ENCODE peak calls at places on chromosomes 13 and 19, in five cellular contexts. One of them, this sample, is unnamed.

GRCh38 chr13:99431927-99432636 is 69.2 kb upstream of the TM9SF2 start:
- DNase-seq in GM23248: no peak
- DNase-seq in ascending aorta: no peak
- DNase-seq in PC-3: no peak
- DNase-seq in left ventricle myocardium inferior: no peak
- DNase-seq in this sample: no peak

GRCh38 chr19:6071103-6071485 is 39.2 kb downstream of the RFX2 start:
- DNase-seq in ascending aorta: peak; percentile 83
- DNase-seq in left ventricle myocardium inferior: no peak
- DNase-seq in PC-3: peak; percentile 15
- DNase-seq in GM23248: peak; percentile 91
- DNase-seq in this sample: no peak

GRCh38 chr19:2016041-2016807 is 710 bp upstream of the BTBD2 start:
- DNase-seq in left ventricle myocardium inferior: peak; percentile 82
- DNase-seq in GM23248: peak; percentile 73
- DNase-seq in PC-3: peak; percentile 62
- DNase-seq in ascending aorta: peak; percentile 89
- DNase-seq in this sample: no peak

GRCh38 chr19:36719687-36720556 is 32.5 kb downstream of the ZNF567 start:
- DNase-seq in ascending aorta: no peak
- DNase-seq in left ventricle myocardium inferior: no peak
- DNase-seq in PC-3: no peak
- DNase-seq in GM23248: peak; percentile 22
- DNase-seq in this sample: no peak

GRCh38 chr13:46086421-46086922 is 18.4 kb downstream of the CPB2 start:
- DNase-seq in ascending aorta: no peak
- DNase-seq in PC-3: no peak
- DNase-seq in GM23248: no peak
- DNase-seq in left ventricle myocardium inferior: no peak
- DNase-seq in this sample: no peak

GRCh38 chr13:104246955-104247354 is 1180.7 kb upstream of the SLC10A2 start:
- DNase-seq in PC-3: no peak
- DNase-seq in left ventricle myocardium inferior: no peak
- DNase-seq in GM23248: no peak
- DNase-seq in ascending aorta: no peak
- DNase-seq in this sample: no peak

GRCh38 chr19:2266183-2266993 is 10.2 kb upstream of the JSRP1 start:
- DNase-seq in PC-3: peak; percentile 39
- DNase-seq in left ventricle myocardium inferior: peak; percentile 89
- DNase-seq in GM23248: peak; percentile 95
- DNase-seq in ascending aorta: peak; percentile 91
- DNase-seq in this sample: no peak

GRCh38 chr13:58882556-58882955 is 1251.0 kb downstream of the PCDH17 start:
- DNase-seq in GM23248: no peak
- DNase-seq in ascending aorta: no peak
- DNase-seq in left ventricle myocardium inferior: no peak
- DNase-seq in PC-3: no peak
- DNase-seq in this sample: no peak

GRCh38 chr19:10069046-10069445 is 17.1 kb upstream of the SHFL start:
- DNase-seq in ascending aorta: no peak
- DNase-seq in left ventricle myocardium inferior: no peak
- DNase-seq in GM23248: peak; percentile 54
- DNase-seq in PC-3: peak; percentile 20
- DNase-seq in this sample: no peak

GRCh38 chr13:110230661-110231347 is 76.2 kb downstream of the COL4A1 start:
- DNase-seq in left ventricle myocardium inferior: no peak
- DNase-seq in ascending aorta: no peak
- DNase-seq in PC-3: peak; percentile 38
- DNase-seq in GM23248: no peak
- DNase-seq in this sample: no peak

GRCh38 chr13:110232756-110233155 is 74.2 kb downstream of the COL4A1 start:
- DNase-seq in left ventricle myocardium inferior: no peak
- DNase-seq in GM23248: peak; percentile 77
- DNase-seq in PC-3: no peak
- DNase-seq in ascending aorta: peak; percentile 71
- DNase-seq in this sample: no peak

GRCh38 chr13:110229905-110230563 is 76.9 kb downstream of the COL4A1 start:
- DNase-seq in PC-3: no peak
- DNase-seq in GM23248: no peak
- DNase-seq in left ventricle myocardium inferior: no peak
- DNase-seq in ascending aorta: no peak
- DNase-seq in this sample: no peak

GRCh38 chr13:110232146-110232545 is 74.8 kb downstream of the COL4A1 start:
- DNase-seq in PC-3: no peak
- DNase-seq in ascending aorta: no peak
- DNase-seq in left ventricle myocardium inferior: no peak
- DNase-seq in GM23248: no peak
- DNase-seq in this sample: no peak

DNA sequence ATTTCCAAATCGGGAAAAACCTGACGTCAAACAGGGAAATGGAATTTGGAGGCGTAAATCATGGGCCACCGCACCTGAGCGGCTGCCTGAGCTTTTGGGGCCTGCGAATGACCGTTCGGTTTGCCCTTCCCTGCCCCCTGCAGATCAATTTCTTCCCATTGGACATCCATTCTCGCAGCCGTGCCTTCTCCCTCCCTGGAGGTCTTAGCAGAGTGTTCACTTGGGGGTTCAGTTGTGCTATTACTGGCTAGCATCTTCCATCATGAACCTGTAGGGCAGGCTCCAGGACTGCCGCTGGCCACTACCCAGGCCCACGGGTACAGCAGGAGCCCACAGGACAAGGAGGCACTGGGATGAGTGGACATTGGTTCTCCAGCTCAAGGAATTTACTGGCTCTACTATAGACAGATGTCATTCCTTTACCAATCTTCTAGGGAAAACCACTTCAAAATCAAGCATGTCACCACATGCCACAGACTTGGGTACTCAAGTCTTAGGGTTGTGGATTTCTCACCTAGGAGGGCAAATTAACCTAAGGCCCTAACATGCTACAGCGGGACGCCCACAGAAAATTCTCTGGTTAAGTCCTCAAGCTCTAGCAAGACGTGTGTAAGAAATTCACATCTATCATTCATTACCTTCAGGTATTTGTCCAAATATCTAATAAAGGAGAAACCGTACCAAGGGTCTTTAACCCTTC is 75.5 kb downstream of the COL4A1 start:
- DNase-seq in GM23248: no peak
- DNase-seq in ascending aorta: no peak
- DNase-seq in left ventricle myocardium inferior: no peak
- DNase-seq in PC-3: no peak
- DNase-seq in this sample: no peak
- H3K27ac ChIP-seq in GM23248: no peak overlapping the region
- H3K27ac ChIP-seq in ascending aorta: peak overlapping the region; percentile 68
- H3K27ac ChIP-seq in left ventricle myocardium inferior: peak overlapping the region; percentile 92
- H3K27ac ChIP-seq in PC-3: no peak overlapping the region
- H3K27ac ChIP-seq in this sample: no peak overlapping the region

DNA sequence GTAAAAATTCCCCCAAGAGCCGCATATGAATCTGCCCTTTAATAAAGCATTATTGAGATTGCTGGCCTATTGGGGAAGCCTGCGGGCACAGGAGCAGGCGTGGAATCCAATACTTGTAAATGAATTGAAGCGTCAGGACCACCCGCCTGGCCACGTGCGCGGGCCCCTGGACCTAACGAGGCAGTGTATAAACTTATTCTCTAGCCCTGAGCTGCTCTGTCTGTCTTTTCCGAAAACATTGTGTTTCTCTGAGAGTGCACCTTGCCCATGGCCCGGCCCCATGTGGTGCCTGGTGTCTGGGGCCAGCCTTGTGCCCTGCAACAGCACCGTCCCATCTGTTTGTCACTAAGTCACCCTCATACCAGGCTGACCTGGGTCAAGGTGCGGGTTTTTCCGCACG is 14.4 kb downstream of the UBXN6 start:
- DNase-seq in left ventricle myocardium inferior: no peak
- DNase-seq in PC-3: no peak
- DNase-seq in GM23248: no peak
- DNase-seq in ascending aorta: no peak
- DNase-seq in this sample: no peak
- H3K4me1 ChIP-seq in left ventricle myocardium inferior: peaks cover under 1% of the 10 kb centered on the region
- H3K4me1 ChIP-seq in PC-3: no peaks in the 10 kb centered on the region
- H3K4me1 ChIP-seq in GM23248: no peaks in the 10 kb centered on the region
- H3K4me1 ChIP-seq in ascending aorta: no peaks in the 10 kb centered on the region
- H3K4me1 ChIP-seq in this sample: peaks cover 2% of the 10 kb centered on the region

GRCh38 chr13:40430234-40430633 is 236.2 kb downstream of the FOXO1 start:
- DNase-seq in ascending aorta: no peak
- DNase-seq in GM23248: no peak
- DNase-seq in PC-3: no peak
- DNase-seq in left ventricle myocardium inferior: no peak
- DNase-seq in this sample: no peak
- H3K4me3 ChIP-seq in ascending aorta: no peak overlapping the region
- H3K4me3 ChIP-seq in GM23248: no peak overlapping the region
- H3K4me3 ChIP-seq in PC-3: no peak overlapping the region
- H3K4me3 ChIP-seq in left ventricle myocardium inferior: no peak overlapping the region
- H3K4me3 ChIP-seq in this sample: no peak overlapping the region

GRCh38 chr19:7294571-7295212 is 478 bp upstream of the INSR start:
- DNase-seq in PC-3: peak; percentile 48
- DNase-seq in GM23248: peak; percentile 72
- DNase-seq in ascending aorta: peak; percentile 89
- DNase-seq in left ventricle myocardium inferior: peak; percentile 82
- DNase-seq in this sample: no peak
- H3K27ac ChIP-seq in PC-3: no peak overlapping the region
- H3K27ac ChIP-seq in GM23248: peak overlapping the region; percentile 13
- H3K27ac ChIP-seq in ascending aorta: peak overlapping the region; percentile 95
- H3K27ac ChIP-seq in left ventricle myocardium inferior: peak overlapping the region; percentile 96
- H3K27ac ChIP-seq in this sample: no peak overlapping the region

DNA sequence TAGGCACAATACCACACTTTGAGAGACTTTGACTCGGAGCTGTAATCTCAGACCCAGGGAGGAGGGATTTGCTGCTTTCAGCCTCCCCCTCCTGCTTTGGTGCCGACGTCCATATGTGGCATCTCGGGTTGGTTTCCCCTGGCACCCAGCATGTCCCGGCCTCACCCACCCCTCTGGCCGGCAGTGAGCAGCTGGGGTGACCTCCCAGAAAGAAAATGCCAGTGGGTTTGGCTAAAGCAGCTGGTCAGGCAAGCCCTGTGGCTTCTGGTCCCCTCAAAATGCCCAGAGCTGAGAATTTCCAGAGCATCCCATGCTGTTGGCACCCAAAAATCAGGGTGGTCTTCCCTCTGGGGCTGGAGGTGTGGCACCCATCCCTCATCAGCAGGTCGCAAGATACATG is 34.1 kb downstream of the INSR start:
- DNase-seq in PC-3: no peak
- DNase-seq in ascending aorta: no peak
- DNase-seq in left ventricle myocardium inferior: no peak
- DNase-seq in GM23248: no peak
- DNase-seq in this sample: no peak
- H3K4me1 ChIP-seq in PC-3: peaks cover 7% of the 10 kb centered on the region
- H3K4me1 ChIP-seq in ascending aorta: no peaks in the 10 kb centered on the region
- H3K4me1 ChIP-seq in left ventricle myocardium inferior: peaks cover 90% of the 10 kb centered on the region
- H3K4me1 ChIP-seq in GM23248: no peaks in the 10 kb centered on the region
- H3K4me1 ChIP-seq in this sample: no peaks in the 10 kb centered on the region

GRCh38 chr13:111211789-111212516 is 96.8 kb downstream of the ARHGEF7 start:
- DNase-seq in PC-3: no peak
- DNase-seq in left ventricle myocardium inferior: no peak
- DNase-seq in ascending aorta: peak; percentile 63
- DNase-seq in GM23248: no peak
- DNase-seq in this sample: no peak

GRCh38 chr13:111209613-111210012 is 94.5 kb downstream of the ARHGEF7 start:
- DNase-seq in left ventricle myocardium inferior: no peak
- DNase-seq in PC-3: no peak
- DNase-seq in ascending aorta: no peak
- DNase-seq in GM23248: no peak
- DNase-seq in this sample: no peak

GRCh38 chr13:111210488-111210887 is 95.4 kb downstream of the ARHGEF7 start:
- DNase-seq in left ventricle myocardium inferior: peak; percentile 48
- DNase-seq in ascending aorta: peak; percentile 76
- DNase-seq in GM23248: peak; percentile 83
- DNase-seq in PC-3: peak; percentile 29
- DNase-seq in this sample: no peak

GRCh38 chr13:111210082-111210481 is 95.0 kb downstream of the ARHGEF7 start:
- DNase-seq in GM23248: no peak
- DNase-seq in left ventricle myocardium inferior: no peak
- DNase-seq in ascending aorta: no peak
- DNase-seq in PC-3: no peak
- DNase-seq in this sample: no peak

DNA sequence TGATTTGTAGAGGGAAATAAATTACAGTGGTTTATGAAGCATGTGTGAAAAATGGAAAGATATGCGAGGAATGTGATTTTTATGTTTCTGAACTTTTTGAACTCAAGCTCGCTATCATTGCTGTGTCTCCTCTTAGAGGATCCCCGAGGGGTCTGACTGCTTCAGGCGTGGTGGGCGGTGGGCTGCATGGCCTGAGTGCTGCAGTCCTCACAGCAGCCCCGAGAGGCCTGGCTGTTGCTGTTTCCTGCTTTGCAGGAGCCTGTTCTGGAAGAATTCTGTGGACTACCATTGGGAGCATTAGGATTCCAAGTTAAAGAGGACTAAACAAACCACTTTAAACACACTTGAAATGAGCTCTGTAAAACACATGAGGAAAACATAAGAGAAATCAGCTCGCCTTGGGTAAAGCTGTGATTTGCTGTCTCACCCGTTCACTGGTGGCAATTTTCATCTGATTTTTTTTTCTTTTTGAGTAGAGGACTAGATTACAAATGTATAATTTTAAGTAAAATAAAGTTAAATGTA is 95.9 kb downstream of the ARHGEF7 start:
- DNase-seq in left ventricle myocardium inferior: no peak
- DNase-seq in PC-3: no peak
- DNase-seq in ascending aorta: peak; percentile 38
- DNase-seq in GM23248: no peak
- DNase-seq in this sample: no peak
- H3K4me3 ChIP-seq in left ventricle myocardium inferior: no peak overlapping the region
- H3K4me3 ChIP-seq in PC-3: no peak overlapping the region
- H3K4me3 ChIP-seq in ascending aorta: peak overlapping the region; percentile 32
- H3K4me3 ChIP-seq in GM23248: peak overlapping the region; percentile 67
- H3K4me3 ChIP-seq in this sample: no peak overlapping the region

This sample was measured in iPS DF 6.9.